ENCODE peak calls at places on chromosomes 13 and 19, in seven cellular contexts. B is left ventricle myocardium inferior, L is brain microvascular endothelial cell, M is activated T-cell treated with anti-CD3 and anti-CD28 coated beads for 1 hour, F is cardiac muscle cell, Q is AG09309, R is fibroblast of the aortic adventitia. J is an unnamed sample.

GRCh38 chr19:3710265-3710812 is 2.2 kb downstream of the TJP3 start:
- DNase-seq in B (peak; percentile 68), L (peak; percentile 20), M (no peak), F (peak; percentile 40), Q (no peak), R (peak; percentile 31), J (peak; percentile 32)

GRCh38 chr19:13103961-13104847 is 1.5 kb upstream of the LYL1 start:
- DNase-seq in B (peak; percentile 79), L (no peak), M (peak; percentile 59), F (peak; percentile 28), Q (no peak), R (no peak), J (no peak)

GRCh38 chr19:459724-460511 is 915 bp downstream of the SHC2 start:
- DNase-seq in B (peak; percentile 76), L (no peak), M (no peak), F (peak; percentile 79), Q (no peak), R (peak; percentile 35), J (no peak)

GRCh38 chr13:29703421-29703820 is 107.9 kb upstream of the SLC7A1 start:
- DNase-seq in B (no peak), L (no peak), M (no peak), F (no peak), Q (no peak), R (no peak), J (no peak)

GRCh38 chr19:326851-327250 is 17.7 kb downstream of the MIER2 start:
- DNase-seq in B (no peak), L (no peak), M (no peak), F (no peak), Q (no peak), R (no peak), J (no peak)

GRCh38 chr19:34881982-34882381 is 44.7 kb upstream of the ZNF30 start:
- DNase-seq in B (no peak), L (no peak), M (no peak), F (no peak), Q (no peak), R (no peak), J (no peak)

GRCh38 chr19:6425732-6426686 is 1.4 kb upstream of the KHSRP start:
- DNase-seq in B (no peak), L (no peak), M (no peak), F (no peak), Q (no peak), R (no peak), J (no peak)

GRCh38 chr13:53343345-53343744 is 314.7 kb downstream of the OLFM4 start:
- DNase-seq in B (no peak), L (no peak), M (no peak), F (no peak), Q (no peak), R (no peak), J (no peak)

GRCh38 chr19:15101479-15102082 is 5.6 kb upstream of the SYDE1 start:
- DNase-seq in B (no peak), L (peak; percentile 53), M (peak; percentile 34), F (peak; percentile 48), Q (no peak), R (peak; percentile 54), J (peak; percentile 62)

GRCh38 chr19:42295831-42296525 is 6.0 kb upstream of the PRR19 start:
- DNase-seq in B (peak; percentile 84), L (no peak), M (peak; percentile 94), F (peak; percentile 79), Q (no peak), R (peak; percentile 58), J (peak; percentile 52)

GRCh38 chr19:47720669-47721068 is 7.4 kb downstream of the EHD2 start:
- DNase-seq in B (no peak), L (no peak), M (no peak), F (no peak), Q (no peak), R (no peak), J (no peak)

GRCh38 chr13:102317593-102317992 is 84.3 kb downstream of the FGF14 start:
- DNase-seq in B (peak; percentile 87), L (no peak), M (no peak), F (peak; percentile 34), Q (no peak), R (peak; percentile 82), J (peak; percentile 90)

GRCh38 chr13:99425485-99426341 is 75.6 kb upstream of the TM9SF2 start:
- DNase-seq in B (peak; percentile 39), L (no peak), M (no peak), F (peak; percentile 46), Q (no peak), R (no peak), J (no peak)

GRCh38 chr19:9461938-9462337 is 26.6 kb upstream of the ZNF266 start:
- DNase-seq in B (no peak), L (no peak), M (no peak), F (no peak), Q (no peak), R (no peak), J (no peak)

GRCh38 chr19:42028304-42029216 is 34.5 kb upstream of the ATP1A3 start:
- DNase-seq in B (no peak), L (no peak), M (peak; percentile 4), F (no peak), Q (no peak), R (no peak), J (no peak)

GRCh38 chr19:56356944-56357343 is 36.4 kb downstream of the ZNF582 start:
- DNase-seq in B (no peak), L (no peak), M (no peak), F (no peak), Q (no peak), R (no peak), J (no peak)

GRCh38 chr13:31848621-31849020 is 109.3 kb downstream of the RXFP2 start:
- DNase-seq in B (no peak), L (no peak), M (no peak), F (no peak), Q (no peak), R (no peak), J (no peak)

GRCh38 chr19:49497047-49497789 is 984 bp downstream of the RPS11 start:
- DNase-seq in B (peak; percentile 64), L (peak; percentile 47), M (peak; percentile 63), F (peak; percentile 63), Q (no peak), R (peak; percentile 60), J (peak; percentile 65)

GRCh38 chr13:41352935-41353801 is 42.1 kb downstream of the NAA16 start:
- DNase-seq in B (no peak), L (peak; percentile 81), M (peak; percentile 16), F (peak; percentile 28), Q (no peak), R (peak; percentile 72), J (peak; percentile 67)